ENCODE peak calls at places on chromosomes 11 and 22, in eight cellular contexts. One of them, this sample, is unnamed.

GRCh38 chr11:68525930-68526329 is 65.4 kb downstream of the PPP6R3 start:
- DNase-seq in germinal center: no peak
- DNase-seq in Panc1: no peak
- DNase-seq in spleen: no peak
- DNase-seq in ELR: peak
- DNase-seq in activated naive CD8-positive, alpha-beta T cell treated with anti-CD3 and anti-CD28 coated beads, Interleukin-2, amount 50 U/mL, for 16 hours: no peak
- DNase-seq in adipocyte: no peak
- DNase-seq in activated T-cell treated with anti-CD3 and anti-CD28 coated beads, Interleukin-2, amount 50 U/mL, for 24 hours: no peak
- DNase-seq in this sample: no peak

GRCh38 chr11:79185351-79185750 is 255.5 kb downstream of the TENM4 start:
- DNase-seq in germinal center: no peak
- DNase-seq in Panc1: no peak
- DNase-seq in spleen: no peak
- DNase-seq in ELR: no peak
- DNase-seq in activated naive CD8-positive, alpha-beta T cell treated with anti-CD3 and anti-CD28 coated beads, Interleukin-2, amount 50 U/mL, for 16 hours: no peak
- DNase-seq in adipocyte: no peak
- DNase-seq in activated T-cell treated with anti-CD3 and anti-CD28 coated beads, Interleukin-2, amount 50 U/mL, for 24 hours: no peak
- DNase-seq in this sample: no peak

GRCh38 chr11:74025467-74026166 is 16.7 kb upstream of the UCP3 start:
- DNase-seq in germinal center: no peak
- DNase-seq in Panc1: no peak
- DNase-seq in spleen: no peak
- DNase-seq in ELR: peak
- DNase-seq in activated naive CD8-positive, alpha-beta T cell treated with anti-CD3 and anti-CD28 coated beads, Interleukin-2, amount 50 U/mL, for 16 hours: no peak
- DNase-seq in adipocyte: no peak
- DNase-seq in activated T-cell treated with anti-CD3 and anti-CD28 coated beads, Interleukin-2, amount 50 U/mL, for 24 hours: no peak
- DNase-seq in this sample: no peak

GRCh38 chr11:124329787-124330478 is 9.9 kb upstream of the OR8D2 start:
- DNase-seq in germinal center: peak
- DNase-seq in Panc1: no peak
- DNase-seq in spleen: no peak
- DNase-seq in ELR: peak
- DNase-seq in activated naive CD8-positive, alpha-beta T cell treated with anti-CD3 and anti-CD28 coated beads, Interleukin-2, amount 50 U/mL, for 16 hours: no peak
- DNase-seq in adipocyte: peak
- DNase-seq in activated T-cell treated with anti-CD3 and anti-CD28 coated beads, Interleukin-2, amount 50 U/mL, for 24 hours: no peak
- DNase-seq in this sample: no peak

GRCh38 chr22:27545071-27545470 is 256.5 kb downstream of the MN1 start:
- DNase-seq in germinal center: no peak
- DNase-seq in Panc1: no peak
- DNase-seq in spleen: no peak
- DNase-seq in ELR: no peak
- DNase-seq in activated naive CD8-positive, alpha-beta T cell treated with anti-CD3 and anti-CD28 coated beads, Interleukin-2, amount 50 U/mL, for 16 hours: no peak
- DNase-seq in adipocyte: no peak
- DNase-seq in activated T-cell treated with anti-CD3 and anti-CD28 coated beads, Interleukin-2, amount 50 U/mL, for 24 hours: no peak
- DNase-seq in this sample: no peak

GRCh38 chr11:110712643-110713468 is 619 bp upstream of the ARHGAP20 start:
- DNase-seq in germinal center: no peak
- DNase-seq in Panc1: no peak
- DNase-seq in spleen: no peak
- DNase-seq in ELR: no peak
- DNase-seq in activated naive CD8-positive, alpha-beta T cell treated with anti-CD3 and anti-CD28 coated beads, Interleukin-2, amount 50 U/mL, for 16 hours: no peak
- DNase-seq in adipocyte: peak
- DNase-seq in activated T-cell treated with anti-CD3 and anti-CD28 coated beads, Interleukin-2, amount 50 U/mL, for 24 hours: no peak
- DNase-seq in this sample: peak

GRCh38 chr11:114257621-114258558 is 38.3 kb upstream of the NNMT start:
- DNase-seq in germinal center: no peak
- DNase-seq in Panc1: no peak
- DNase-seq in spleen: peak
- DNase-seq in ELR: peak
- DNase-seq in activated naive CD8-positive, alpha-beta T cell treated with anti-CD3 and anti-CD28 coated beads, Interleukin-2, amount 50 U/mL, for 16 hours: no peak
- DNase-seq in adipocyte: peak
- DNase-seq in activated T-cell treated with anti-CD3 and anti-CD28 coated beads, Interleukin-2, amount 50 U/mL, for 24 hours: no peak
- DNase-seq in this sample: no peak

GRCh38 chr11:133819916-133820315 is 25.4 kb downstream of the SPATA19 start:
- DNase-seq in germinal center: no peak
- DNase-seq in Panc1: no peak
- DNase-seq in spleen: no peak
- DNase-seq in ELR: no peak
- DNase-seq in activated naive CD8-positive, alpha-beta T cell treated with anti-CD3 and anti-CD28 coated beads, Interleukin-2, amount 50 U/mL, for 16 hours: no peak
- DNase-seq in adipocyte: no peak
- DNase-seq in activated T-cell treated with anti-CD3 and anti-CD28 coated beads, Interleukin-2, amount 50 U/mL, for 24 hours: no peak
- DNase-seq in this sample: no peak

GRCh38 chr11:78449866-78450265 is 32.2 kb upstream of the GAB2 start:
- DNase-seq in germinal center: no peak
- DNase-seq in Panc1: no peak
- DNase-seq in spleen: no peak
- DNase-seq in ELR: peak
- DNase-seq in activated naive CD8-positive, alpha-beta T cell treated with anti-CD3 and anti-CD28 coated beads, Interleukin-2, amount 50 U/mL, for 16 hours: no peak
- DNase-seq in adipocyte: no peak
- DNase-seq in activated T-cell treated with anti-CD3 and anti-CD28 coated beads, Interleukin-2, amount 50 U/mL, for 24 hours: no peak
- DNase-seq in this sample: no peak

GRCh38 chr11:60992842-60993409 is 21.4 kb downstream of the CD6 start:
- DNase-seq in germinal center: no peak
- DNase-seq in Panc1: no peak
- DNase-seq in spleen: no peak
- DNase-seq in ELR: no peak
- DNase-seq in activated naive CD8-positive, alpha-beta T cell treated with anti-CD3 and anti-CD28 coated beads, Interleukin-2, amount 50 U/mL, for 16 hours: no peak
- DNase-seq in adipocyte: no peak
- DNase-seq in activated T-cell treated with anti-CD3 and anti-CD28 coated beads, Interleukin-2, amount 50 U/mL, for 24 hours: peak
- DNase-seq in this sample: no peak

GRCh38 chr11:118319031-118319814 is 14.7 kb downstream of the CD3E start:
- DNase-seq in germinal center: no peak
- DNase-seq in Panc1: no peak
- DNase-seq in spleen: no peak
- DNase-seq in ELR: no peak
- DNase-seq in activated naive CD8-positive, alpha-beta T cell treated with anti-CD3 and anti-CD28 coated beads, Interleukin-2, amount 50 U/mL, for 16 hours: no peak
- DNase-seq in adipocyte: no peak
- DNase-seq in activated T-cell treated with anti-CD3 and anti-CD28 coated beads, Interleukin-2, amount 50 U/mL, for 24 hours: no peak
- DNase-seq in this sample: no peak

GRCh38 chr22:28299329-28299728 is 380.3 kb upstream of the PITPNB start:
- DNase-seq in germinal center: no peak
- DNase-seq in Panc1: no peak
- DNase-seq in spleen: no peak
- DNase-seq in ELR: no peak
- DNase-seq in activated naive CD8-positive, alpha-beta T cell treated with anti-CD3 and anti-CD28 coated beads, Interleukin-2, amount 50 U/mL, for 16 hours: no peak
- DNase-seq in adipocyte: no peak
- DNase-seq in activated T-cell treated with anti-CD3 and anti-CD28 coated beads, Interleukin-2, amount 50 U/mL, for 24 hours: no peak
- DNase-seq in this sample: no peak

This sample was measured in nucleus accumbens.